ENCODE peak calls at places on chromosomes 16 and 17, in five cellular contexts. One of them, this sample, is unnamed.

GRCh38 chr17:65389956-65390355 is 171.5 kb downstream of the AXIN2 start:
- DNase-seq in H1: no peak
- DNase-seq in mesenchymal stem cell: peak
- DNase-seq in H9: no peak
- DNase-seq in neuronal stem cell: no peak
- DNase-seq in this sample: peak

GRCh38 chr17:41775394-41776226 is 10.9 kb downstream of the JUP start:
- DNase-seq in H1: peak
- DNase-seq in neuronal stem cell: peak
- DNase-seq in mesenchymal stem cell: no peak
- DNase-seq in H9: peak
- DNase-seq in this sample: no peak

GRCh38 chr17:38898291-38898679 is 27.1 kb upstream of the LASP1NB start:
- DNase-seq in H9: no peak
- DNase-seq in neuronal stem cell: no peak
- DNase-seq in mesenchymal stem cell: no peak
- DNase-seq in H1: no peak
- DNase-seq in this sample: no peak

GRCh38 chr16:4578961-4579530 is 22.9 kb downstream of the C16orf96 start:
- DNase-seq in neuronal stem cell: no peak
- DNase-seq in H9: no peak
- DNase-seq in mesenchymal stem cell: no peak
- DNase-seq in H1: no peak
- DNase-seq in this sample: no peak

GRCh38 chr17:41863074-41863843 is 2.0 kb downstream of the KLHL11 start:
- DNase-seq in H1: no peak
- DNase-seq in mesenchymal stem cell: no peak
- DNase-seq in neuronal stem cell: no peak
- DNase-seq in H9: no peak
- DNase-seq in this sample: no peak

GRCh38 chr16:83473926-83474660 is 333.7 kb upstream of the HSBP1 start:
- DNase-seq in mesenchymal stem cell: no peak
- DNase-seq in H9: no peak
- DNase-seq in neuronal stem cell: no peak
- DNase-seq in H1: no peak
- DNase-seq in this sample: no peak

GRCh38 chr16:77868478-77868877 is 80.1 kb downstream of the VAT1L start:
- DNase-seq in H9: no peak
- DNase-seq in neuronal stem cell: no peak
- DNase-seq in H1: no peak
- DNase-seq in mesenchymal stem cell: no peak
- DNase-seq in this sample: no peak

GRCh38 chr17:57679356-57679755 is 65.7 kb downstream of the CCDC182 start:
- DNase-seq in H1: peak
- DNase-seq in mesenchymal stem cell: no peak
- DNase-seq in neuronal stem cell: no peak
- DNase-seq in H9: no peak
- DNase-seq in this sample: no peak

GRCh38 chr17:50047488-50048126 is 8.3 kb upstream of the ITGA3 start:
- DNase-seq in H1: no peak
- DNase-seq in H9: peak
- DNase-seq in mesenchymal stem cell: peak
- DNase-seq in neuronal stem cell: no peak
- DNase-seq in this sample: no peak

GRCh38 chr17:18028114-18028513 is 10.9 kb downstream of the ATPAF2 start:
- DNase-seq in H1: no peak
- DNase-seq in mesenchymal stem cell: no peak
- DNase-seq in H9: no peak
- DNase-seq in neuronal stem cell: no peak
- DNase-seq in this sample: no peak

GRCh38 chr16:56779956-56780355 is 50.0 kb downstream of the NUP93 start:
- DNase-seq in H9: no peak
- DNase-seq in H1: no peak
- DNase-seq in mesenchymal stem cell: no peak
- DNase-seq in neuronal stem cell: no peak
- DNase-seq in this sample: no peak

GRCh38 chr16:89123001-89123830 is 29.6 kb downstream of the ACSF3 start:
- DNase-seq in mesenchymal stem cell: no peak
- DNase-seq in neuronal stem cell: no peak
- DNase-seq in H1: no peak
- DNase-seq in H9: no peak
- DNase-seq in this sample: no peak

GRCh38 chr17:70172449-70172848 is 3.1 kb downstream of the KCNJ2 start:
- DNase-seq in H1: no peak
- DNase-seq in mesenchymal stem cell: no peak
- DNase-seq in H9: no peak
- DNase-seq in neuronal stem cell: no peak
- DNase-seq in this sample: peak

GRCh38 chr17:81483085-81483861 is 29.3 kb downstream of the ACTG1 start:
- DNase-seq in H1: peak
- DNase-seq in neuronal stem cell: no peak
- DNase-seq in mesenchymal stem cell: peak
- DNase-seq in H9: peak
- DNase-seq in this sample: no peak

GRCh38 chr16:9033125-9033830 is 58.2 kb upstream of the HAPSTR1 start:
- DNase-seq in mesenchymal stem cell: peak
- DNase-seq in neuronal stem cell: peak
- DNase-seq in H1: peak
- DNase-seq in H9: peak
- DNase-seq in this sample: peak

GRCh38 chr17:83186226-83186625 is 106.8 kb downstream of the METRNL start:
- DNase-seq in H1: peak
- DNase-seq in mesenchymal stem cell: no peak
- DNase-seq in H9: peak
- DNase-seq in neuronal stem cell: no peak
- DNase-seq in this sample: no peak

GRCh38 chr17:21843318-21843865 is 151.1 kb downstream of the KCNJ18 start:
- DNase-seq in neuronal stem cell: no peak
- DNase-seq in mesenchymal stem cell: no peak
- DNase-seq in H1: no peak
- DNase-seq in H9: no peak
- DNase-seq in this sample: no peak

GRCh38 chr17:15919466-15919865 is 25.5 kb upstream of the ADORA2B start:
- DNase-seq in H1: no peak
- DNase-seq in neuronal stem cell: no peak
- DNase-seq in mesenchymal stem cell: no peak
- DNase-seq in H9: no peak
- DNase-seq in this sample: no peak

GRCh38 chr17:39667262-39668140 is 752 bp upstream of the PNMT start:
- DNase-seq in H1: peak
- DNase-seq in mesenchymal stem cell: no peak
- DNase-seq in H9: no peak
- DNase-seq in neuronal stem cell: no peak
- DNase-seq in this sample: no peak

GRCh38 chr17:78883090-78883532 is 19.9 kb downstream of the CEP295NL start:
- DNase-seq in mesenchymal stem cell: peak
- DNase-seq in neuronal stem cell: no peak
- DNase-seq in H9: no peak
- DNase-seq in H1: no peak
- DNase-seq in this sample: no peak

GRCh38 chr16:71357681-71358080 is 842 bp upstream of the CALB2 start:
- DNase-seq in H9: peak
- DNase-seq in H1: peak
- DNase-seq in mesenchymal stem cell: no peak
- DNase-seq in neuronal stem cell: no peak
- DNase-seq in this sample: no peak

GRCh38 chr16:68091604-68092261 is 6.6 kb downstream of the NFATC3 start:
- DNase-seq in mesenchymal stem cell: peak
- DNase-seq in H9: no peak
- DNase-seq in H1: no peak
- DNase-seq in neuronal stem cell: no peak
- DNase-seq in this sample: no peak

GRCh38 chr16:75256059-75256870 is 4.8 kb upstream of the BCAR1 start:
- DNase-seq in H1: no peak
- DNase-seq in neuronal stem cell: no peak
- DNase-seq in mesenchymal stem cell: peak
- DNase-seq in H9: peak
- DNase-seq in this sample: no peak

GRCh38 chr17:73325527-73325842 is 13.7 kb upstream of the CDC42EP4 start:
- DNase-seq in H1: no peak
- DNase-seq in H9: no peak
- DNase-seq in neuronal stem cell: no peak
- DNase-seq in mesenchymal stem cell: peak
- DNase-seq in this sample: no peak

GRCh38 chr17:41777157-41777578 is 9.3 kb downstream of the JUP start:
- DNase-seq in H1: peak
- DNase-seq in neuronal stem cell: no peak
- DNase-seq in H9: peak
- DNase-seq in mesenchymal stem cell: no peak
- DNase-seq in this sample: no peak

GRCh38 chr17:61662771-61663170 is 71.8 kb upstream of the NACA2 start:
- DNase-seq in H1: no peak
- DNase-seq in mesenchymal stem cell: no peak
- DNase-seq in neuronal stem cell: no peak
- DNase-seq in H9: no peak
- DNase-seq in this sample: no peak

GRCh38 chr16:74075393-74075792 is 221.2 kb upstream of the PSMD7 start:
- DNase-seq in H1: no peak
- DNase-seq in mesenchymal stem cell: no peak
- DNase-seq in neuronal stem cell: no peak
- DNase-seq in H9: no peak
- DNase-seq in this sample: no peak

GRCh38 chr16:12239953-12240485 is 263.5 kb downstream of the SNX29 start:
- DNase-seq in H1: no peak
- DNase-seq in H9: no peak
- DNase-seq in neuronal stem cell: no peak
- DNase-seq in mesenchymal stem cell: no peak
- DNase-seq in this sample: no peak

GRCh38 chr16:49598386-49599170 is 225.0 kb downstream of the C16orf78 start:
- DNase-seq in H9: peak
- DNase-seq in neuronal stem cell: no peak
- DNase-seq in H1: peak
- DNase-seq in mesenchymal stem cell: no peak
- DNase-seq in this sample: no peak

GRCh38 chr17:18968945-18969887 is 17.3 kb downstream of the SLC5A10 start:
- DNase-seq in neuronal stem cell: no peak
- DNase-seq in H1: no peak
- DNase-seq in mesenchymal stem cell: no peak
- DNase-seq in H9: no peak
- DNase-seq in this sample: peak

GRCh38 chr17:66840061-66840460 is 5.1 kb downstream of the CACNG5 start:
- DNase-seq in H9: no peak
- DNase-seq in H1: no peak
- DNase-seq in mesenchymal stem cell: no peak
- DNase-seq in neuronal stem cell: no peak
- DNase-seq in this sample: no peak

GRCh38 chr16:11615756-11616447 is 29.2 kb upstream of the LITAF start:
- DNase-seq in neuronal stem cell: no peak
- DNase-seq in mesenchymal stem cell: peak
- DNase-seq in H1: no peak
- DNase-seq in H9: peak
- DNase-seq in this sample: no peak

GRCh38 chr17:76736349-76737081 is 616 bp downstream of the SRSF2 start:
- DNase-seq in H9: peak
- DNase-seq in neuronal stem cell: peak
- DNase-seq in H1: peak
- DNase-seq in mesenchymal stem cell: peak
- DNase-seq in this sample: peak

GRCh38 chr17:7838291-7839075 is 4.5 kb downstream of the KDM6B start:
- DNase-seq in H1: no peak
- DNase-seq in neuronal stem cell: peak
- DNase-seq in mesenchymal stem cell: peak
- DNase-seq in H9: peak
- DNase-seq in this sample: no peak

GRCh38 chr16:89922477-89922883 is 662 bp upstream of the TUBB3 start:
- DNase-seq in H1: peak
- DNase-seq in mesenchymal stem cell: peak
- DNase-seq in neuronal stem cell: peak
- DNase-seq in H9: peak
- DNase-seq in this sample: peak

GRCh38 chr17:69478916-69479315 is 64.4 kb downstream of the MAP2K6 start:
- DNase-seq in mesenchymal stem cell: no peak
- DNase-seq in H1: peak
- DNase-seq in neuronal stem cell: no peak
- DNase-seq in H9: no peak
- DNase-seq in this sample: no peak

GRCh38 chr16:46648656-46649055 is 27.5 kb upstream of the SHCBP1 start:
- DNase-seq in neuronal stem cell: no peak
- DNase-seq in mesenchymal stem cell: no peak
- DNase-seq in H1: no peak
- DNase-seq in H9: peak
- DNase-seq in this sample: no peak
- H2BK12ac ChIP-seq in neuronal stem cell: no peak
- H2BK12ac ChIP-seq in mesenchymal stem cell: no peak
- H2BK12ac ChIP-seq in H1: no peak
- H2BK12ac ChIP-seq in H9: no peak
- H2BK12ac ChIP-seq in this sample: peak

DNA sequence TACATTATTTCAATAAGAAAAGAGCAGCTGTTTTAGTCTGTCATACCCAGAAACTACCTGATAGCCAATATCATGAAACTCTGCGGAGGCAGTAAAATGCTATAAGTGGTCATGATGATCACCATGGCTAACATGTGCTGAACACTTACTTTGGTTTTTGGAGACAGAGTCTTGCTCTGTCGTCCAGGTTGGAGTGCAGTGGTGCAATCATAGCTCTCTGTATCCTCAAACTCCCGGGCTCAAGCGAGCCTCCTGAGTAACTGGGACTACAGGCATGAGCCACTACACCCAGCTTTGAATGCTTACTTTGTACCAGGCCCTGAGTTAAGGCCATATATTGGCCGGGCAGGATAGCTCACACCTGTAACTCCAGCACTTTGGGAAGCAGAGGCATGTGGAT is 101.2 kb upstream of the DHX40 start:
- DNase-seq in mesenchymal stem cell: no peak
- DNase-seq in H1: no peak
- DNase-seq in neuronal stem cell: no peak
- DNase-seq in H9: no peak
- DNase-seq in this sample: no peak
- H2BK12ac ChIP-seq in mesenchymal stem cell: no peak
- H2BK12ac ChIP-seq in H1: no peak
- H2BK12ac ChIP-seq in neuronal stem cell: no peak
- H2BK12ac ChIP-seq in H9: no peak
- H2BK12ac ChIP-seq in this sample: no peak

GRCh38 chr16:87648698-87649487 is 46.6 kb downstream of the JPH3 start:
- DNase-seq in neuronal stem cell: no peak
- DNase-seq in H9: no peak
- DNase-seq in mesenchymal stem cell: no peak
- DNase-seq in H1: no peak
- DNase-seq in this sample: no peak
- H2BK12ac ChIP-seq in neuronal stem cell: no peak
- H2BK12ac ChIP-seq in H9: no peak
- H2BK12ac ChIP-seq in mesenchymal stem cell: no peak
- H2BK12ac ChIP-seq in H1: no peak
- H2BK12ac ChIP-seq in this sample: no peak

DNA sequence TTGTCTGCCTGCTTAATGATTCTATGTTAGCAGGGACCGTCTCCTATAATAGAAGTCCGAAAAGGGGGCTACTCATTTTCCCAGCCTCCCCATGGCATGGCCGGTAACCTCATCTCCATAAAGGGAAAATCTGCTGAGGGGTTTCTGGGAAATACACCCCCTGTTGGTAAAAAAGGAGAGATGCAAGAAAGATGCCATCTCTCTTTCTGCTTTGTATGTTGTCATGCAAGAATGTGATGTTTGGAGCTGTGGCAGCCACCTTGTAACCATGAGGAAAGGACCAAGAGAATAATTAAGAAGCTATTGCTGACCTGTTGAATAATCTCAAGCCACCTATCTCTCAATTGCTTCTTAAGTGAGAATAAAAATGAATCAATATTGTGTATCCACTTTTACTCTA is 94.8 kb upstream of the XYLT1 start:
- DNase-seq in H1: no peak
- DNase-seq in mesenchymal stem cell: no peak
- DNase-seq in neuronal stem cell: no peak
- DNase-seq in H9: no peak
- DNase-seq in this sample: no peak
- H2BK12ac ChIP-seq in H1: no peak
- H2BK12ac ChIP-seq in mesenchymal stem cell: no peak
- H2BK12ac ChIP-seq in neuronal stem cell: no peak
- H2BK12ac ChIP-seq in H9: no peak
- H2BK12ac ChIP-seq in this sample: no peak